ENCODE peak calls at places on chromosome 14, in ten cellular contexts. One of them, this sample, is unnamed.

GRCh38 chr14:96225745-96226151 is 21.1 kb downstream of the BDKRB2 start:
- DNase-seq in tibial artery: no peak
- DNase-seq in HCT116: no peak
- DNase-seq in CD8-positive, alpha-beta T cell: no peak
- DNase-seq in astrocyte of the cerebellum: no peak
- DNase-seq in endothelial cell: peak; percentile 33
- DNase-seq in lung: no peak
- DNase-seq in testis: no peak
- DNase-seq in esophagus squamous epithelium: no peak
- DNase-seq in colonic mucosa: peak; percentile 72
- DNase-seq in this sample: no peak

GRCh38 chr14:38629412-38629811 is 373.5 kb upstream of the CLEC14A start:
- DNase-seq in tibial artery: no peak
- DNase-seq in HCT116: no peak
- DNase-seq in CD8-positive, alpha-beta T cell: no peak
- DNase-seq in astrocyte of the cerebellum: no peak
- DNase-seq in endothelial cell: no peak
- DNase-seq in lung: no peak
- DNase-seq in testis: no peak
- DNase-seq in esophagus squamous epithelium: no peak
- DNase-seq in colonic mucosa: no peak
- DNase-seq in this sample: no peak

GRCh38 chr14:99101826-99102461 is 170.1 kb downstream of the BCL11B start:
- DNase-seq in tibial artery: no peak
- DNase-seq in HCT116: no peak
- DNase-seq in CD8-positive, alpha-beta T cell: no peak
- DNase-seq in astrocyte of the cerebellum: no peak
- DNase-seq in endothelial cell: no peak
- DNase-seq in lung: no peak
- DNase-seq in testis: no peak
- DNase-seq in esophagus squamous epithelium: no peak
- DNase-seq in colonic mucosa: no peak
- DNase-seq in this sample: no peak

GRCh38 chr14:93009471-93010117 is 86.6 kb downstream of the CHGA start:
- DNase-seq in tibial artery: peak; percentile 27
- DNase-seq in HCT116: no peak
- DNase-seq in CD8-positive, alpha-beta T cell: no peak
- DNase-seq in astrocyte of the cerebellum: no peak
- DNase-seq in endothelial cell: no peak
- DNase-seq in lung: no peak
- DNase-seq in testis: peak; percentile 79
- DNase-seq in esophagus squamous epithelium: no peak
- DNase-seq in colonic mucosa: no peak
- DNase-seq in this sample: no peak

GRCh38 chr14:49033131-49033530 is 553.0 kb downstream of the RPS29 start:
- DNase-seq in tibial artery: no peak
- DNase-seq in HCT116: no peak
- DNase-seq in CD8-positive, alpha-beta T cell: no peak
- DNase-seq in astrocyte of the cerebellum: no peak
- DNase-seq in endothelial cell: no peak
- DNase-seq in lung: no peak
- DNase-seq in testis: no peak
- DNase-seq in esophagus squamous epithelium: no peak
- DNase-seq in colonic mucosa: no peak
- DNase-seq in this sample: no peak

GRCh38 chr14:24269368-24269767 is 2.0 kb downstream of the RABGGTA start:
- DNase-seq in tibial artery: no peak
- DNase-seq in HCT116: no peak
- DNase-seq in CD8-positive, alpha-beta T cell: no peak
- DNase-seq in astrocyte of the cerebellum: no peak
- DNase-seq in endothelial cell: no peak
- DNase-seq in lung: no peak
- DNase-seq in testis: no peak
- DNase-seq in esophagus squamous epithelium: no peak
- DNase-seq in colonic mucosa: no peak
- DNase-seq in this sample: no peak

GRCh38 chr14:88346048-88346639 is 23.1 kb upstream of the KCNK10 start:
- DNase-seq in tibial artery: no peak
- DNase-seq in HCT116: no peak
- DNase-seq in CD8-positive, alpha-beta T cell: no peak
- DNase-seq in astrocyte of the cerebellum: no peak
- DNase-seq in endothelial cell: no peak
- DNase-seq in lung: no peak
- DNase-seq in testis: no peak
- DNase-seq in esophagus squamous epithelium: no peak
- DNase-seq in colonic mucosa: no peak
- DNase-seq in this sample: no peak

GRCh38 chr14:64708148-64709004 is 4.2 kb downstream of the PLEKHG3 start:
- DNase-seq in tibial artery: peak; percentile 59
- DNase-seq in HCT116: no peak
- DNase-seq in CD8-positive, alpha-beta T cell: peak; percentile 34
- DNase-seq in astrocyte of the cerebellum: no peak
- DNase-seq in endothelial cell: no peak
- DNase-seq in lung: no peak
- DNase-seq in testis: no peak
- DNase-seq in esophagus squamous epithelium: no peak
- DNase-seq in colonic mucosa: peak; percentile 65
- DNase-seq in this sample: no peak

GRCh38 chr14:97221572-97221971 is 424.4 kb downstream of the VRK1 start:
- DNase-seq in tibial artery: no peak
- DNase-seq in HCT116: no peak
- DNase-seq in CD8-positive, alpha-beta T cell: no peak
- DNase-seq in astrocyte of the cerebellum: no peak
- DNase-seq in endothelial cell: no peak
- DNase-seq in lung: no peak
- DNase-seq in testis: no peak
- DNase-seq in esophagus squamous epithelium: no peak
- DNase-seq in colonic mucosa: no peak
- DNase-seq in this sample: no peak

GRCh38 chr14:74238974-74239847 is at the start of gene VSX2:
- DNase-seq in tibial artery: no peak
- DNase-seq in HCT116: no peak
- DNase-seq in CD8-positive, alpha-beta T cell: no peak
- DNase-seq in astrocyte of the cerebellum: no peak
- DNase-seq in endothelial cell: no peak
- DNase-seq in lung: no peak
- DNase-seq in testis: no peak
- DNase-seq in esophagus squamous epithelium: no peak
- DNase-seq in colonic mucosa: no peak
- DNase-seq in this sample: no peak

GRCh38 chr14:94170151-94170550 is 4.0 kb upstream of the PPP4R4 start:
- DNase-seq in tibial artery: no peak
- DNase-seq in HCT116: no peak
- DNase-seq in CD8-positive, alpha-beta T cell: no peak
- DNase-seq in astrocyte of the cerebellum: no peak
- DNase-seq in endothelial cell: no peak
- DNase-seq in lung: no peak
- DNase-seq in testis: no peak
- DNase-seq in esophagus squamous epithelium: no peak
- DNase-seq in colonic mucosa: no peak
- DNase-seq in this sample: no peak

GRCh38 chr14:73829526-73830431 is 21.9 kb upstream of the PTGR2 start:
- DNase-seq in tibial artery: no peak
- DNase-seq in HCT116: no peak
- DNase-seq in CD8-positive, alpha-beta T cell: no peak
- DNase-seq in astrocyte of the cerebellum: peak; percentile 87
- DNase-seq in endothelial cell: no peak
- DNase-seq in lung: peak; percentile 43
- DNase-seq in testis: no peak
- DNase-seq in esophagus squamous epithelium: no peak
- DNase-seq in colonic mucosa: no peak
- DNase-seq in this sample: no peak

GRCh38 chr14:52944267-52944666 is 6.6 kb downstream of the FERMT2 start:
- DNase-seq in tibial artery: no peak
- DNase-seq in HCT116: no peak
- DNase-seq in CD8-positive, alpha-beta T cell: no peak
- DNase-seq in astrocyte of the cerebellum: no peak
- DNase-seq in endothelial cell: no peak
- DNase-seq in lung: no peak
- DNase-seq in testis: no peak
- DNase-seq in esophagus squamous epithelium: no peak
- DNase-seq in colonic mucosa: no peak
- DNase-seq in this sample: no peak

GRCh38 chr14:60151715-60152114 is 13.5 kb downstream of the DHRS7 start:
- DNase-seq in tibial artery: peak; percentile 87
- DNase-seq in HCT116: no peak
- DNase-seq in CD8-positive, alpha-beta T cell: peak; percentile 74
- DNase-seq in astrocyte of the cerebellum: no peak
- DNase-seq in endothelial cell: no peak
- DNase-seq in lung: peak; percentile 71
- DNase-seq in testis: peak; percentile 46
- DNase-seq in esophagus squamous epithelium: peak; percentile 30
- DNase-seq in colonic mucosa: peak; percentile 44
- DNase-seq in this sample: no peak

GRCh38 chr14:73059326-73059725 is 992 bp downstream of the RBM25 start:
- DNase-seq in tibial artery: no peak
- DNase-seq in HCT116: no peak
- DNase-seq in CD8-positive, alpha-beta T cell: no peak
- DNase-seq in astrocyte of the cerebellum: no peak
- DNase-seq in endothelial cell: no peak
- DNase-seq in lung: no peak
- DNase-seq in testis: no peak
- DNase-seq in esophagus squamous epithelium: no peak
- DNase-seq in colonic mucosa: no peak
- DNase-seq in this sample: no peak

GRCh38 chr14:90398315-90398811 is 1.5 kb downstream of the CALM1 start:
- DNase-seq in tibial artery: peak; percentile 32
- DNase-seq in HCT116: no peak
- DNase-seq in CD8-positive, alpha-beta T cell: peak; percentile 58
- DNase-seq in astrocyte of the cerebellum: no peak
- DNase-seq in endothelial cell: no peak
- DNase-seq in lung: peak; percentile 50
- DNase-seq in testis: peak; percentile 38
- DNase-seq in esophagus squamous epithelium: no peak
- DNase-seq in colonic mucosa: peak; percentile 58
- DNase-seq in this sample: no peak

GRCh38 chr14:31492759-31493498 is 5.1 kb upstream of the GPR33 start:
- DNase-seq in tibial artery: no peak
- DNase-seq in HCT116: no peak
- DNase-seq in CD8-positive, alpha-beta T cell: no peak
- DNase-seq in astrocyte of the cerebellum: no peak
- DNase-seq in endothelial cell: no peak
- DNase-seq in lung: no peak
- DNase-seq in testis: no peak
- DNase-seq in esophagus squamous epithelium: no peak
- DNase-seq in colonic mucosa: no peak
- DNase-seq in this sample: no peak

GRCh38 chr14:32588448-32589320 is 259.6 kb downstream of the AKAP6 start:
- DNase-seq in tibial artery: no peak
- DNase-seq in HCT116: peak; percentile 16
- DNase-seq in CD8-positive, alpha-beta T cell: no peak
- DNase-seq in astrocyte of the cerebellum: peak; percentile 41
- DNase-seq in endothelial cell: peak; percentile 15
- DNase-seq in lung: no peak
- DNase-seq in testis: no peak
- DNase-seq in esophagus squamous epithelium: no peak
- DNase-seq in colonic mucosa: no peak
- DNase-seq in this sample: no peak
- TF ChIP-seq CTCF in tibial artery: peak; percentile 46
- TF ChIP-seq CTCF in HCT116: peak; percentile 12
- TF ChIP-seq CTCF in CD8-positive, alpha-beta T cell: no peak
- TF ChIP-seq CTCF in astrocyte of the cerebellum: peak; percentile 71
- TF ChIP-seq CTCF in endothelial cell: peak; percentile 86
- TF ChIP-seq CTCF in lung: peak; percentile 17
- TF ChIP-seq CTCF in testis: peak; percentile 76
- TF ChIP-seq CTCF in esophagus squamous epithelium: peak; percentile 42
- TF ChIP-seq CTCF in colonic mucosa: peak; percentile 50
- TF ChIP-seq CTCF in this sample: peak; percentile 50

GRCh38 chr14:58395815-58396626 is at the start of gene TOMM20L:
- DNase-seq in tibial artery: peak; percentile 48
- DNase-seq in HCT116: peak; percentile 15
- DNase-seq in CD8-positive, alpha-beta T cell: peak; percentile 67
- DNase-seq in astrocyte of the cerebellum: peak; percentile 5
- DNase-seq in endothelial cell: peak; percentile 88
- DNase-seq in lung: peak; percentile 71
- DNase-seq in testis: peak; percentile 74
- DNase-seq in esophagus squamous epithelium: peak; percentile 9
- DNase-seq in colonic mucosa: peak; percentile 76
- DNase-seq in this sample: peak; percentile 93
- TF ChIP-seq CTCF in tibial artery: peak; percentile 85
- TF ChIP-seq CTCF in HCT116: peak; percentile 8
- TF ChIP-seq CTCF in CD8-positive, alpha-beta T cell: peak; percentile 94
- TF ChIP-seq CTCF in astrocyte of the cerebellum: peak; percentile 47
- TF ChIP-seq CTCF in endothelial cell: peak; percentile 96
- TF ChIP-seq CTCF in lung: peak; percentile 65
- TF ChIP-seq CTCF in testis: peak; percentile 94
- TF ChIP-seq CTCF in esophagus squamous epithelium: peak; percentile 69
- TF ChIP-seq CTCF in colonic mucosa: peak; percentile 87
- TF ChIP-seq CTCF in this sample: peak; percentile 96

DNA sequence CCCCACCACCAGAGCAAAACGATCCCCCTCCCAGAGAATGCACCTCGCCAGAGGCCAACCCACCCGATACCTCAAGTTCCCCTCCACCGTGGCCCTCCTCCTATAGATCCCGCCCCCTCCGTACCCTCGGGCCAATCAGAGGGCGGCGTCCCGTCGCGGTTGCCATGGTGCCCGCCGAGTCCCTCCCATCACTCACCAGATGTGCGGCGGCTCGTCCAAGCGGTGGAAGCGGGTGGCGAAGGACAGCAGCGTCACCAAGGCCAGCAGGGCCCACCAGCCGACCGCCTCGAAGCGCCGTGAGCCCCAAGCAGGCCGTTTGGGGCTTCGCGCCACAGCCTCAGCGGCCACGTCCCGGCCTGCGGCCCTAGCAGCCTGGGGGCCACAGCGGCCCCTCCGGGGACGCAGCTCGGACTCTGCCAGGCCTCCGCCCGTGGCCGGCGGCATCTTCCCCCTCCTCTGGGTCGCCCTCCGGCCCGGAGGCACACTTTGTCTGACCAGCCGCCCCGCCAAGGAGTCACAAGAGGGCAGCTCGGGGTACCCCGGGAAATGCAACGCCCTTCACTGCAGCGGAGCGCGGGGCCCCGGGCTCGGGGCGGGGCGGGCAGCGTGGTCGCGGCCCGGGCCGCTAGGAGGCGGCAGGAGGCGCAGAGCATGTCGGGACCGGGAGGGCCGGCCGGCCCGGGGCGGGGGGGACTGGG is at the start of gene POMT2:
- DNase-seq in tibial artery: peak; percentile 94
- DNase-seq in HCT116: peak; percentile 78
- DNase-seq in CD8-positive, alpha-beta T cell: peak; percentile 94
- DNase-seq in astrocyte of the cerebellum: peak; percentile 56
- DNase-seq in endothelial cell: peak; percentile 95
- DNase-seq in lung: peak; percentile 95
- DNase-seq in testis: peak; percentile 97
- DNase-seq in esophagus squamous epithelium: peak; percentile 82
- DNase-seq in colonic mucosa: peak; percentile 96
- DNase-seq in this sample: peak; percentile 98
- TF ChIP-seq CTCF in tibial artery: peak; percentile 52
- TF ChIP-seq CTCF in HCT116: no peak
- TF ChIP-seq CTCF in CD8-positive, alpha-beta T cell: no peak
- TF ChIP-seq CTCF in astrocyte of the cerebellum: peak; percentile 19
- TF ChIP-seq CTCF in endothelial cell: peak; percentile 42
- TF ChIP-seq CTCF in lung: no peak
- TF ChIP-seq CTCF in testis: peak; percentile 45
- TF ChIP-seq CTCF in esophagus squamous epithelium: peak; percentile 40
- TF ChIP-seq CTCF in colonic mucosa: peak; percentile 23
- TF ChIP-seq CTCF in this sample: peak; percentile 64

DNA sequence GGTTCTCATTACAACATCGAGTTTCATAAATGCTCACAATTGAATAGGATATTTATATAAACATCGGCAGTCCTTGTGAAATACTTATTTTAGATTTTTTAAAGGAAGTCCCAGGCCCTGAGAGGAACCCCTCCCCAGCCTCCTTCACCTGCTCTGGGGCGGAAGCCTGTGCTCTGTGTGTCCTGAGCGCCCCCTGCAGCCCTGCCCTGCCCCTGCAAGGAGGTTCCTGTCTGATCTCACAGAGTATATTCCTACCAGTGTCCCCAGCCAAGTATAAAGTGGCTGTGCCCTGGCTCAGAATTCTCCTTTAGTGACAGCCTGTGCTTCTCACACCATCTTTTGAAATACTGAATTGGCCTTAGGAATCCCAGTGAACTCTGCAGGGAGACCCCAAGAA is 659.5 kb downstream of the TMEM121 start:
- DNase-seq in tibial artery: no peak
- DNase-seq in HCT116: no peak
- DNase-seq in CD8-positive, alpha-beta T cell: peak; percentile 73
- DNase-seq in astrocyte of the cerebellum: no peak
- DNase-seq in endothelial cell: no peak
- DNase-seq in lung: no peak
- DNase-seq in testis: no peak
- DNase-seq in esophagus squamous epithelium: no peak
- DNase-seq in colonic mucosa: peak; percentile 32
- DNase-seq in this sample: no peak
- TF ChIP-seq CTCF in tibial artery: no peak
- TF ChIP-seq CTCF in HCT116: no peak
- TF ChIP-seq CTCF in CD8-positive, alpha-beta T cell: peak; percentile 52
- TF ChIP-seq CTCF in astrocyte of the cerebellum: no peak
- TF ChIP-seq CTCF in endothelial cell: no peak
- TF ChIP-seq CTCF in lung: no peak
- TF ChIP-seq CTCF in testis: no peak
- TF ChIP-seq CTCF in esophagus squamous epithelium: no peak
- TF ChIP-seq CTCF in colonic mucosa: no peak
- TF ChIP-seq CTCF in this sample: no peak

This sample was measured in osteocyte.